ENCODE peak calls at places on chromosomes 4 and X, in five cellular contexts. One of them, this sample, is unnamed.

GRCh38 chr4:152181150-152181549 is 354.7 kb downstream of the FBXW7 start:
- DNase-seq in ovary: no peak
- DNase-seq in A549: no peak
- DNase-seq in tibial artery: no peak
- DNase-seq in PC-9: no peak
- DNase-seq in this sample: no peak

GRCh38 chr4:94961420-94961819 is 203.7 kb downstream of the BMPR1B start:
- DNase-seq in ovary: no peak
- DNase-seq in tibial artery: no peak
- DNase-seq in PC-9: no peak
- DNase-seq in A549: peak; percentile 68
- DNase-seq in this sample: no peak

GRCh38 chr4:171449082-171449481 is 364.1 kb upstream of the GALNTL6 start:
- DNase-seq in A549: no peak
- DNase-seq in tibial artery: no peak
- DNase-seq in PC-9: no peak
- DNase-seq in ovary: no peak
- DNase-seq in this sample: no peak

GRCh38 chrX:47351706-47352105 is 18.7 kb upstream of the ZNF157 start:
- DNase-seq in ovary: no peak
- DNase-seq in tibial artery: no peak
- DNase-seq in A549: no peak
- DNase-seq in PC-9: no peak
- DNase-seq in this sample: no peak

GRCh38 chrX:68833855-68834331 is 5.1 kb downstream of the EFNB1 start:
- DNase-seq in A549: no peak
- DNase-seq in PC-9: peak; percentile 43
- DNase-seq in ovary: peak; percentile 13
- DNase-seq in tibial artery: no peak
- DNase-seq in this sample: no peak

GRCh38 chr4:186149872-186150271 is 41.5 kb upstream of the CYP4V2 start:
- DNase-seq in ovary: peak; percentile 78
- DNase-seq in A549: peak; percentile 53
- DNase-seq in tibial artery: peak; percentile 66
- DNase-seq in PC-9: peak; percentile 12
- DNase-seq in this sample: peak; percentile 91

GRCh38 chr4:11404431-11404830 is 24.3 kb downstream of the HS3ST1 start:
- DNase-seq in A549: no peak
- DNase-seq in tibial artery: no peak
- DNase-seq in PC-9: no peak
- DNase-seq in ovary: no peak
- DNase-seq in this sample: no peak

GRCh38 chrX:149512225-149512885 is 7.2 kb upstream of the IDS start:
- DNase-seq in A549: peak; percentile 56
- DNase-seq in tibial artery: peak; percentile 34
- DNase-seq in PC-9: peak; percentile 71
- DNase-seq in ovary: no peak
- DNase-seq in this sample: peak; percentile 29

GRCh38 chr4:17932041-17932440 is 89.5 kb downstream of the LCORL start:
- DNase-seq in PC-9: no peak
- DNase-seq in ovary: no peak
- DNase-seq in tibial artery: no peak
- DNase-seq in A549: no peak
- DNase-seq in this sample: no peak

GRCh38 chrX:120753413-120754251 is 122.0 kb downstream of the CT47B1 start:
- DNase-seq in PC-9: no peak
- DNase-seq in A549: no peak
- DNase-seq in tibial artery: no peak
- DNase-seq in ovary: no peak
- DNase-seq in this sample: no peak

GRCh38 chrX:131802836-131803626 is 220.1 kb upstream of the STK26 start:
- DNase-seq in PC-9: peak; percentile 21
- DNase-seq in ovary: peak; percentile 85
- DNase-seq in A549: peak; percentile 69
- DNase-seq in tibial artery: no peak
- DNase-seq in this sample: peak; percentile 77

GRCh38 chrX:71532078-71532752 is 689 bp upstream of the OGT start:
- DNase-seq in A549: peak; percentile 12
- DNase-seq in PC-9: no peak
- DNase-seq in ovary: no peak
- DNase-seq in tibial artery: no peak
- DNase-seq in this sample: no peak

GRCh38 chrX:13220916-13221315 is 98.9 kb downstream of the ATXN3L start:
- DNase-seq in A549: no peak
- DNase-seq in PC-9: peak; percentile 11
- DNase-seq in ovary: no peak
- DNase-seq in tibial artery: no peak
- DNase-seq in this sample: no peak

GRCh38 chr4:77631276-77631675 is 25.7 kb downstream of the CXCL13 start:
- DNase-seq in ovary: no peak
- DNase-seq in tibial artery: no peak
- DNase-seq in PC-9: no peak
- DNase-seq in A549: no peak
- DNase-seq in this sample: no peak

GRCh38 chr4:48129307-48130014 is 4.6 kb downstream of the TXK start:
- DNase-seq in tibial artery: no peak
- DNase-seq in PC-9: no peak
- DNase-seq in A549: peak; percentile 7
- DNase-seq in ovary: no peak
- DNase-seq in this sample: peak; percentile 35

GRCh38 chrX:15781964-15782711 is 8.1 kb upstream of the ZRSR2 start:
- DNase-seq in A549: no peak
- DNase-seq in PC-9: no peak
- DNase-seq in ovary: no peak
- DNase-seq in tibial artery: no peak
- DNase-seq in this sample: no peak

GRCh38 chrX:103393487-103393886 is 17.1 kb downstream of the BEX3 start:
- DNase-seq in tibial artery: no peak
- DNase-seq in PC-9: no peak
- DNase-seq in A549: no peak
- DNase-seq in ovary: no peak
- DNase-seq in this sample: no peak

GRCh38 chr4:156763511-156763910 is 208.1 kb downstream of the PDGFC start:
- DNase-seq in A549: no peak
- DNase-seq in ovary: no peak
- DNase-seq in PC-9: no peak
- DNase-seq in tibial artery: no peak
- DNase-seq in this sample: no peak

GRCh38 chr4:45292844-45293243 is 566.5 kb upstream of the GNPDA2 start:
- DNase-seq in ovary: no peak
- DNase-seq in tibial artery: no peak
- DNase-seq in PC-9: no peak
- DNase-seq in A549: no peak
- DNase-seq in this sample: no peak

GRCh38 chrX:25049347-25049746 is 33.6 kb upstream of the ARX start:
- DNase-seq in A549: peak; percentile 4
- DNase-seq in tibial artery: no peak
- DNase-seq in ovary: no peak
- DNase-seq in PC-9: no peak
- DNase-seq in this sample: no peak

GRCh38 chr4:128770807-128771206 is 38.7 kb upstream of the JADE1 start:
- DNase-seq in A549: no peak
- DNase-seq in PC-9: no peak
- DNase-seq in tibial artery: no peak
- DNase-seq in ovary: no peak
- DNase-seq in this sample: no peak

GRCh38 chr4:101028886-101029285 is 318.4 kb downstream of the PPP3CA start:
- DNase-seq in tibial artery: no peak
- DNase-seq in ovary: no peak
- DNase-seq in PC-9: no peak
- DNase-seq in A549: no peak
- DNase-seq in this sample: no peak

GRCh38 chr4:100848865-100849264 is 331.0 kb upstream of the EMCN start:
- DNase-seq in PC-9: no peak
- DNase-seq in A549: peak; percentile 19
- DNase-seq in tibial artery: no peak
- DNase-seq in ovary: no peak
- DNase-seq in this sample: no peak

GRCh38 chr4:122542411-122543236 is 78.2 kb downstream of the IL21 start:
- DNase-seq in ovary: no peak
- DNase-seq in tibial artery: no peak
- DNase-seq in A549: no peak
- DNase-seq in PC-9: no peak
- DNase-seq in this sample: no peak

GRCh38 chr4:16838226-16838875 is 60.1 kb downstream of the LDB2 start:
- DNase-seq in A549: no peak
- DNase-seq in ovary: no peak
- DNase-seq in tibial artery: no peak
- DNase-seq in PC-9: no peak
- DNase-seq in this sample: no peak

GRCh38 chrX:124347242-124347641 is 879 bp downstream of the SH2D1A start:
- DNase-seq in ovary: no peak
- DNase-seq in tibial artery: no peak
- DNase-seq in A549: no peak
- DNase-seq in PC-9: no peak
- DNase-seq in this sample: no peak

GRCh38 chr4:69831646-69832325 is 28.2 kb downstream of the SULT1E1 start:
- DNase-seq in PC-9: no peak
- DNase-seq in A549: no peak
- DNase-seq in ovary: no peak
- DNase-seq in tibial artery: peak; percentile 37
- DNase-seq in this sample: peak; percentile 43
- H3K27ac ChIP-seq in PC-9: no peak overlapping the region
- H3K27ac ChIP-seq in A549: no peak overlapping the region
- H3K27ac ChIP-seq in ovary: no peak overlapping the region
- H3K27ac ChIP-seq in tibial artery: no peak overlapping the region
- H3K27ac ChIP-seq in this sample: no peak overlapping the region

GRCh38 chr4:145884775-145885174 is 53.8 kb downstream of the ZNF827 start:
- DNase-seq in ovary: no peak
- DNase-seq in tibial artery: no peak
- DNase-seq in A549: no peak
- DNase-seq in PC-9: no peak
- DNase-seq in this sample: no peak

GRCh38 chr4:145887241-145887964 is 51.2 kb downstream of the ZNF827 start:
- DNase-seq in tibial artery: peak; percentile 41
- DNase-seq in A549: no peak
- DNase-seq in ovary: peak; percentile 58
- DNase-seq in PC-9: no peak
- DNase-seq in this sample: peak; percentile 26

GRCh38 chr4:145888393-145888792 is 50.2 kb downstream of the ZNF827 start:
- DNase-seq in tibial artery: no peak
- DNase-seq in PC-9: no peak
- DNase-seq in A549: no peak
- DNase-seq in ovary: no peak
- DNase-seq in this sample: no peak

GRCh38 chr4:145885666-145886065 is 53.0 kb downstream of the ZNF827 start:
- DNase-seq in A549: no peak
- DNase-seq in PC-9: no peak
- DNase-seq in tibial artery: no peak
- DNase-seq in ovary: no peak
- DNase-seq in this sample: peak; percentile 50

DNA sequence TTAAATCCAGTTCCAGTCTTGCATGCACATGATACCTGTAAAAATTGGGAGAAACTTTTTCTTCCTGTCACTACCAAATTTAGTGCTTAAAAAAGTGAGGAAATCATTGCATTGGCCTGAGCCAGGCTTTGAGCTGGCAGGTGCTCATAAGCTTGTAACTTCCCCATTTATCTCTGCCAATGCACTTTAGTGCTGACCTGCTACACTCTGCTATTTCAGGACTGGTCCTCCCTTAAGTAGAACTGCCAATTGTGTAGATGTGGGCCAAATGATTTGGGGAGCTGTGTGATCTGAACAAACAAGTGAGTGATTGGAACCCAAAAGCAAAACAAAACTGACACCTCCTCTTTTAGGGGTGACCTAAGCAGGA is 51.8 kb downstream of the ZNF827 start:
- DNase-seq in PC-9: no peak
- DNase-seq in A549: no peak
- DNase-seq in tibial artery: no peak
- DNase-seq in ovary: no peak
- DNase-seq in this sample: no peak
- H3K4me1 ChIP-seq in PC-9: no peaks in the 10 kb centered on the region
- H3K4me1 ChIP-seq in A549: no peaks in the 10 kb centered on the region
- H3K4me1 ChIP-seq in tibial artery: no peaks in the 10 kb centered on the region
- H3K4me1 ChIP-seq in ovary: peaks cover 9% of the 10 kb centered on the region
- H3K4me1 ChIP-seq in this sample: peaks cover 8% of the 10 kb centered on the region

GRCh38 chr4:173202395-173202794 is 33.8 kb downstream of the GALNT7 start:
- DNase-seq in tibial artery: no peak
- DNase-seq in PC-9: no peak
- DNase-seq in ovary: no peak
- DNase-seq in A549: no peak
- DNase-seq in this sample: no peak
- H3K9me3 ChIP-seq in tibial artery: no peaks in the 10 kb centered on the region
- H3K9me3 ChIP-seq in PC-9: no peaks in the 10 kb centered on the region
- H3K9me3 ChIP-seq in ovary: no peaks in the 10 kb centered on the region
- H3K9me3 ChIP-seq in A549: no peaks in the 10 kb centered on the region
- H3K9me3 ChIP-seq in this sample: no peaks in the 10 kb centered on the region

GRCh38 chr4:8131826-8132225 is 26.8 kb downstream of the ABLIM2 start:
- DNase-seq in ovary: no peak
- DNase-seq in PC-9: no peak
- DNase-seq in tibial artery: no peak
- DNase-seq in A549: no peak
- DNase-seq in this sample: no peak

GRCh38 chr4:8132400-8132799 is 26.2 kb downstream of the ABLIM2 start:
- DNase-seq in tibial artery: no peak
- DNase-seq in PC-9: no peak
- DNase-seq in A549: no peak
- DNase-seq in ovary: no peak
- DNase-seq in this sample: peak; percentile 24

GRCh38 chr4:8129785-8130184 is 28.8 kb downstream of the ABLIM2 start:
- DNase-seq in A549: no peak
- DNase-seq in ovary: no peak
- DNase-seq in PC-9: no peak
- DNase-seq in tibial artery: no peak
- DNase-seq in this sample: peak; percentile 16

GRCh38 chr4:8130346-8131066 is 28.1 kb downstream of the ABLIM2 start:
- DNase-seq in ovary: no peak
- DNase-seq in tibial artery: no peak
- DNase-seq in A549: no peak
- DNase-seq in PC-9: no peak
- DNase-seq in this sample: no peak

GRCh38 chr4:8131210-8131609 is 27.4 kb downstream of the ABLIM2 start:
- DNase-seq in tibial artery: no peak
- DNase-seq in A549: no peak
- DNase-seq in PC-9: no peak
- DNase-seq in ovary: no peak
- DNase-seq in this sample: peak; percentile 2
- H3K27ac ChIP-seq in tibial artery: no peak overlapping the region
- H3K27ac ChIP-seq in A549: no peak overlapping the region
- H3K27ac ChIP-seq in PC-9: no peak overlapping the region
- H3K27ac ChIP-seq in ovary: no peak overlapping the region
- H3K27ac ChIP-seq in this sample: no peak overlapping the region